ENCODE peak calls at places on chromosomes 13 and 19, in seven cellular contexts. S is naive thymus-derived CD8-positive, alpha-beta T cell; C is stimulated activated CD8-positive, alpha-beta memory T cell treated with anti-CD3 and anti-CD28 coated beads, Interleukin-12 subunit alpha, Interleukin-12 subunit beta, amount 100 ng/mL, for 4 hours; E is activated CD4-positive, alpha-beta T cell treated with anti-CD3 and anti-CD28 coated beads for 48 hours; L is memory B cell; P is iris pigment epithelial cell; U is activated T-cell treated with anti-CD3 and anti-CD28 coated beads for 24 hours. Q is an unnamed sample.
A peak's percentile ranks its signal among the peaks of the same experiment; 100 is the strongest.

GRCh38 chr19:16573296-16573695 is 1.1 kb upstream of the SLC35E1 start:
- DNase-seq in S (no peak), C (no peak), E (no peak), L (no peak), P (no peak), U (no peak), Q (no peak)

GRCh38 chr19:16330811-16331690 is 6.4 kb downstream of the KLF2 start:
- DNase-seq in S (no peak), C (no peak), E (peak; percentile 47), L (no peak), P (no peak), U (no peak), Q (no peak)

GRCh38 chr13:80630685-80631121 is 289.8 kb upstream of the SPRY2 start:
- DNase-seq in S (no peak), C (no peak), E (no peak), L (no peak), P (peak; percentile 60), U (no peak), Q (no peak)

GRCh38 chr19:47107953-47108746 is 5.4 kb downstream of the ZC3H4 start:
- DNase-seq in S (no peak), C (no peak), E (peak; percentile 18), L (no peak), P (peak; percentile 46), U (no peak), Q (no peak)

GRCh38 chr13:75135325-75135825 is 346.6 kb downstream of the TBC1D4 start:
- DNase-seq in S (no peak), C (no peak), E (no peak), L (no peak), P (peak; percentile 98), U (no peak), Q (no peak)

GRCh38 chr13:80873589-80873988 is 532.7 kb upstream of the SPRY2 start:
- DNase-seq in S (no peak), C (peak; percentile 3), E (peak; percentile 9), L (no peak), P (no peak), U (no peak), Q (no peak)

GRCh38 chr13:25905411-25906010 is 146.3 kb downstream of the SHISA2 start:
- DNase-seq in S (no peak), C (no peak), E (no peak), L (no peak), P (no peak), U (no peak), Q (no peak)

GRCh38 chr19:42122691-42123607 is 9.3 kb downstream of the POU2F2 start:
- DNase-seq in S (no peak), C (peak; percentile 47), E (peak; percentile 86), L (no peak), P (no peak), U (peak; percentile 79), Q (no peak)

GRCh38 chr13:47184311-47184710 is 287.5 kb upstream of the HTR2A start:
- DNase-seq in S (no peak), C (no peak), E (no peak), L (no peak), P (no peak), U (no peak), Q (no peak)

GRCh38 chr19:52613299-52613906 is 24.8 kb downstream of the ZNF83 start:
- DNase-seq in S (no peak), C (no peak), E (no peak), L (no peak), P (no peak), U (no peak), Q (no peak)

GRCh38 chr19:2719910-2720776 is 1.0 kb downstream of the DIRAS1 start:
- DNase-seq in S (no peak), C (no peak), E (peak; percentile 36), L (no peak), P (peak; percentile 8), U (no peak), Q (no peak)

GRCh38 chr19:1856698-1857603 is 6.4 kb downstream of the KLF16 start:
- DNase-seq in S (peak; percentile 41), C (peak; percentile 51), E (peak; percentile 58), L (peak; percentile 53), P (peak; percentile 80), U (no peak), Q (no peak)

GRCh38 chr19:18044825-18045304 is 36.9 kb downstream of the ARRDC2 start:
- DNase-seq in S (peak; percentile 82), C (peak; percentile 75), E (peak; percentile 94), L (peak; percentile 68), P (peak; percentile 85), U (peak; percentile 83), Q (peak; percentile 61)

Q was measured in SHP77.